ENCODE peak calls at places on chromosomes 3 and 15, in seven cellular contexts. One of them, this sample, is unnamed.
A peak's percentile ranks its signal among the peaks of the same experiment; 100 is the strongest.

GRCh38 chr15:67063689-67064606 is 1.5 kb upstream of the SMAD3 start:
- DNase-seq in H9: peak; percentile 84
- DNase-seq in osteocyte: no peak
- DNase-seq in cardiac muscle cell: no peak
- DNase-seq in progenitor cell of endocrine pancreas: peak; percentile 20
- DNase-seq in activated CD8-positive, alpha-beta T cell treated with anti-CD3 and anti-CD28 coated beads for 36 hours: peak; percentile 26
- DNase-seq in body of pancreas: peak; percentile 65
- DNase-seq in this sample: peak; percentile 49

GRCh38 chr3:158103131-158103955 is 2.9 kb downstream of the SHOX2 start:
- DNase-seq in osteocyte: no peak
- DNase-seq in progenitor cell of endocrine pancreas: peak; percentile 23
- DNase-seq in cardiac muscle cell: no peak
- DNase-seq in H9: peak; percentile 54
- DNase-seq in body of pancreas: peak; percentile 31
- DNase-seq in activated CD8-positive, alpha-beta T cell treated with anti-CD3 and anti-CD28 coated beads for 36 hours: peak; percentile 14
- DNase-seq in this sample: peak; percentile 39

GRCh38 chr3:46713898-46714552 is 3.6 kb downstream of the PRSS50 start:
- DNase-seq in body of pancreas: no peak
- DNase-seq in progenitor cell of endocrine pancreas: no peak
- DNase-seq in activated CD8-positive, alpha-beta T cell treated with anti-CD3 and anti-CD28 coated beads for 36 hours: peak; percentile 45
- DNase-seq in H9: peak; percentile 17
- DNase-seq in osteocyte: peak; percentile 73
- DNase-seq in cardiac muscle cell: no peak
- DNase-seq in this sample: no peak

GRCh38 chr3:83248454-83248853 is 1487.0 kb upstream of the GBE1 start:
- DNase-seq in H9: no peak
- DNase-seq in activated CD8-positive, alpha-beta T cell treated with anti-CD3 and anti-CD28 coated beads for 36 hours: no peak
- DNase-seq in progenitor cell of endocrine pancreas: no peak
- DNase-seq in body of pancreas: no peak
- DNase-seq in cardiac muscle cell: no peak
- DNase-seq in osteocyte: no peak
- DNase-seq in this sample: no peak

GRCh38 chr3:55984631-55985030 is 483.6 kb downstream of the ERC2 start:
- DNase-seq in activated CD8-positive, alpha-beta T cell treated with anti-CD3 and anti-CD28 coated beads for 36 hours: no peak
- DNase-seq in cardiac muscle cell: no peak
- DNase-seq in progenitor cell of endocrine pancreas: no peak
- DNase-seq in body of pancreas: no peak
- DNase-seq in osteocyte: no peak
- DNase-seq in H9: no peak
- DNase-seq in this sample: no peak

GRCh38 chr3:159824341-159824740 is 164.3 kb upstream of the IL12A start:
- DNase-seq in H9: no peak
- DNase-seq in body of pancreas: no peak
- DNase-seq in progenitor cell of endocrine pancreas: no peak
- DNase-seq in activated CD8-positive, alpha-beta T cell treated with anti-CD3 and anti-CD28 coated beads for 36 hours: no peak
- DNase-seq in osteocyte: no peak
- DNase-seq in cardiac muscle cell: peak; percentile 81
- DNase-seq in this sample: no peak

GRCh38 chr3:123048480-123049237 is 18.2 kb upstream of the PDIA5 start:
- DNase-seq in body of pancreas: no peak
- DNase-seq in H9: no peak
- DNase-seq in cardiac muscle cell: no peak
- DNase-seq in activated CD8-positive, alpha-beta T cell treated with anti-CD3 and anti-CD28 coated beads for 36 hours: no peak
- DNase-seq in progenitor cell of endocrine pancreas: no peak
- DNase-seq in osteocyte: no peak
- DNase-seq in this sample: no peak

GRCh38 chr15:92068121-92068520 is 214.6 kb downstream of the SLCO3A1 start:
- DNase-seq in H9: no peak
- DNase-seq in cardiac muscle cell: no peak
- DNase-seq in progenitor cell of endocrine pancreas: no peak
- DNase-seq in activated CD8-positive, alpha-beta T cell treated with anti-CD3 and anti-CD28 coated beads for 36 hours: peak; percentile 8
- DNase-seq in body of pancreas: no peak
- DNase-seq in osteocyte: no peak
- DNase-seq in this sample: no peak

GRCh38 chr3:100257601-100258000 is 3.2 kb upstream of the TBC1D23 start:
- DNase-seq in osteocyte: no peak
- DNase-seq in body of pancreas: no peak
- DNase-seq in H9: no peak
- DNase-seq in activated CD8-positive, alpha-beta T cell treated with anti-CD3 and anti-CD28 coated beads for 36 hours: peak; percentile 18
- DNase-seq in progenitor cell of endocrine pancreas: no peak
- DNase-seq in cardiac muscle cell: peak; percentile 5
- DNase-seq in this sample: no peak

GRCh38 chr15:31265090-31265870 is 61.4 kb upstream of the KLF13 start:
- DNase-seq in activated CD8-positive, alpha-beta T cell treated with anti-CD3 and anti-CD28 coated beads for 36 hours: no peak
- DNase-seq in cardiac muscle cell: no peak
- DNase-seq in osteocyte: peak; percentile 75
- DNase-seq in H9: peak; percentile 20
- DNase-seq in progenitor cell of endocrine pancreas: no peak
- DNase-seq in body of pancreas: no peak
- DNase-seq in this sample: no peak

GRCh38 chr3:68129065-68129464 is 474.7 kb upstream of the SUCLG2 start:
- DNase-seq in cardiac muscle cell: no peak
- DNase-seq in body of pancreas: no peak
- DNase-seq in activated CD8-positive, alpha-beta T cell treated with anti-CD3 and anti-CD28 coated beads for 36 hours: no peak
- DNase-seq in H9: no peak
- DNase-seq in osteocyte: no peak
- DNase-seq in progenitor cell of endocrine pancreas: no peak
- DNase-seq in this sample: no peak

GRCh38 chr3:44076221-44076829 is 165.4 kb upstream of the TOPAZ1 start:
- DNase-seq in osteocyte: peak; percentile 65
- DNase-seq in activated CD8-positive, alpha-beta T cell treated with anti-CD3 and anti-CD28 coated beads for 36 hours: no peak
- DNase-seq in H9: peak; percentile 57
- DNase-seq in progenitor cell of endocrine pancreas: no peak
- DNase-seq in body of pancreas: no peak
- DNase-seq in cardiac muscle cell: no peak
- DNase-seq in this sample: no peak

GRCh38 chr3:184582583-184582982 is 21.0 kb downstream of the EPHB3 start:
- DNase-seq in activated CD8-positive, alpha-beta T cell treated with anti-CD3 and anti-CD28 coated beads for 36 hours: no peak
- DNase-seq in cardiac muscle cell: peak; percentile 62
- DNase-seq in body of pancreas: no peak
- DNase-seq in osteocyte: no peak
- DNase-seq in progenitor cell of endocrine pancreas: no peak
- DNase-seq in H9: peak; percentile 78
- DNase-seq in this sample: no peak

GRCh38 chr3:194104041-194104751 is 31.8 kb upstream of the HES1 start:
- DNase-seq in body of pancreas: no peak
- DNase-seq in osteocyte: no peak
- DNase-seq in progenitor cell of endocrine pancreas: no peak
- DNase-seq in activated CD8-positive, alpha-beta T cell treated with anti-CD3 and anti-CD28 coated beads for 36 hours: no peak
- DNase-seq in H9: no peak
- DNase-seq in cardiac muscle cell: no peak
- DNase-seq in this sample: no peak

GRCh38 chr3:53531749-53532148 is 37.3 kb downstream of the CACNA1D start:
- DNase-seq in body of pancreas: no peak
- DNase-seq in activated CD8-positive, alpha-beta T cell treated with anti-CD3 and anti-CD28 coated beads for 36 hours: no peak
- DNase-seq in cardiac muscle cell: no peak
- DNase-seq in progenitor cell of endocrine pancreas: no peak
- DNase-seq in H9: no peak
- DNase-seq in osteocyte: no peak
- DNase-seq in this sample: no peak

GRCh38 chr15:58985443-58985842 is 2.0 kb upstream of the RNF111 start:
- DNase-seq in progenitor cell of endocrine pancreas: no peak
- DNase-seq in cardiac muscle cell: peak; percentile 86
- DNase-seq in activated CD8-positive, alpha-beta T cell treated with anti-CD3 and anti-CD28 coated beads for 36 hours: no peak
- DNase-seq in osteocyte: no peak
- DNase-seq in H9: peak; percentile 45
- DNase-seq in body of pancreas: no peak
- DNase-seq in this sample: no peak

GRCh38 chr3:192653862-192654261 is 73.5 kb downstream of the FGF12 start:
- DNase-seq in osteocyte: no peak
- DNase-seq in cardiac muscle cell: no peak
- DNase-seq in H9: no peak
- DNase-seq in progenitor cell of endocrine pancreas: no peak
- DNase-seq in body of pancreas: no peak
- DNase-seq in activated CD8-positive, alpha-beta T cell treated with anti-CD3 and anti-CD28 coated beads for 36 hours: no peak
- DNase-seq in this sample: no peak

GRCh38 chr15:66756220-66756769 is 54.3 kb downstream of the SMAD6 start:
- DNase-seq in osteocyte: no peak
- DNase-seq in H9: no peak
- DNase-seq in body of pancreas: no peak
- DNase-seq in cardiac muscle cell: no peak
- DNase-seq in progenitor cell of endocrine pancreas: no peak
- DNase-seq in activated CD8-positive, alpha-beta T cell treated with anti-CD3 and anti-CD28 coated beads for 36 hours: no peak
- DNase-seq in this sample: no peak

GRCh38 chr3:149453140-149453805 is 21.2 kb upstream of the TM4SF4 start:
- DNase-seq in progenitor cell of endocrine pancreas: no peak
- DNase-seq in osteocyte: no peak
- DNase-seq in activated CD8-positive, alpha-beta T cell treated with anti-CD3 and anti-CD28 coated beads for 36 hours: no peak
- DNase-seq in body of pancreas: no peak
- DNase-seq in H9: no peak
- DNase-seq in cardiac muscle cell: no peak
- DNase-seq in this sample: no peak

GRCh38 chr15:52481915-52482314 is 46.8 kb downstream of the MYO5A start:
- DNase-seq in progenitor cell of endocrine pancreas: no peak
- DNase-seq in cardiac muscle cell: peak; percentile 74
- DNase-seq in activated CD8-positive, alpha-beta T cell treated with anti-CD3 and anti-CD28 coated beads for 36 hours: peak; percentile 74
- DNase-seq in H9: no peak
- DNase-seq in body of pancreas: no peak
- DNase-seq in osteocyte: no peak
- DNase-seq in this sample: no peak

GRCh38 chr3:160027541-160028195 is 39.0 kb downstream of the IL12A start:
- DNase-seq in H9: no peak
- DNase-seq in body of pancreas: no peak
- DNase-seq in activated CD8-positive, alpha-beta T cell treated with anti-CD3 and anti-CD28 coated beads for 36 hours: peak; percentile 21
- DNase-seq in osteocyte: no peak
- DNase-seq in progenitor cell of endocrine pancreas: no peak
- DNase-seq in cardiac muscle cell: peak; percentile 59
- DNase-seq in this sample: no peak

GRCh38 chr3:126213376-126214044 is 33.1 kb upstream of the ALDH1L1 start:
- DNase-seq in activated CD8-positive, alpha-beta T cell treated with anti-CD3 and anti-CD28 coated beads for 36 hours: no peak
- DNase-seq in H9: peak; percentile 31
- DNase-seq in progenitor cell of endocrine pancreas: no peak
- DNase-seq in osteocyte: no peak
- DNase-seq in cardiac muscle cell: peak; percentile 42
- DNase-seq in body of pancreas: no peak
- DNase-seq in this sample: no peak
- TF ChIP-seq CTCF in activated CD8-positive, alpha-beta T cell treated with anti-CD3 and anti-CD28 coated beads for 36 hours: no peak
- TF ChIP-seq CTCF in H9: no peak
- TF ChIP-seq CTCF in progenitor cell of endocrine pancreas: no peak
- TF ChIP-seq CTCF in osteocyte: no peak
- TF ChIP-seq CTCF in cardiac muscle cell: no peak
- TF ChIP-seq CTCF in body of pancreas: no peak
- TF ChIP-seq CTCF in this sample: no peak

GRCh38 chr3:14775011-14775410 is 43.8 kb upstream of the FGD5 start:
- DNase-seq in body of pancreas: no peak
- DNase-seq in cardiac muscle cell: no peak
- DNase-seq in osteocyte: peak; percentile 60
- DNase-seq in H9: no peak
- DNase-seq in activated CD8-positive, alpha-beta T cell treated with anti-CD3 and anti-CD28 coated beads for 36 hours: no peak
- DNase-seq in progenitor cell of endocrine pancreas: no peak
- DNase-seq in this sample: no peak

GRCh38 chr3:14773281-14773680 is 45.5 kb upstream of the FGD5 start:
- DNase-seq in cardiac muscle cell: no peak
- DNase-seq in activated CD8-positive, alpha-beta T cell treated with anti-CD3 and anti-CD28 coated beads for 36 hours: no peak
- DNase-seq in osteocyte: no peak
- DNase-seq in H9: no peak
- DNase-seq in body of pancreas: no peak
- DNase-seq in progenitor cell of endocrine pancreas: no peak
- DNase-seq in this sample: no peak

GRCh38 chr3:14774431-14774830 is 44.3 kb upstream of the FGD5 start:
- DNase-seq in osteocyte: peak; percentile 77
- DNase-seq in activated CD8-positive, alpha-beta T cell treated with anti-CD3 and anti-CD28 coated beads for 36 hours: no peak
- DNase-seq in H9: peak; percentile 49
- DNase-seq in progenitor cell of endocrine pancreas: no peak
- DNase-seq in body of pancreas: no peak
- DNase-seq in cardiac muscle cell: no peak
- DNase-seq in this sample: no peak

GRCh38 chr3:14772533-14773138 is 46.1 kb upstream of the FGD5 start:
- DNase-seq in progenitor cell of endocrine pancreas: no peak
- DNase-seq in H9: peak; percentile 25
- DNase-seq in cardiac muscle cell: no peak
- DNase-seq in body of pancreas: no peak
- DNase-seq in activated CD8-positive, alpha-beta T cell treated with anti-CD3 and anti-CD28 coated beads for 36 hours: no peak
- DNase-seq in osteocyte: peak; percentile 81
- DNase-seq in this sample: no peak

DNA sequence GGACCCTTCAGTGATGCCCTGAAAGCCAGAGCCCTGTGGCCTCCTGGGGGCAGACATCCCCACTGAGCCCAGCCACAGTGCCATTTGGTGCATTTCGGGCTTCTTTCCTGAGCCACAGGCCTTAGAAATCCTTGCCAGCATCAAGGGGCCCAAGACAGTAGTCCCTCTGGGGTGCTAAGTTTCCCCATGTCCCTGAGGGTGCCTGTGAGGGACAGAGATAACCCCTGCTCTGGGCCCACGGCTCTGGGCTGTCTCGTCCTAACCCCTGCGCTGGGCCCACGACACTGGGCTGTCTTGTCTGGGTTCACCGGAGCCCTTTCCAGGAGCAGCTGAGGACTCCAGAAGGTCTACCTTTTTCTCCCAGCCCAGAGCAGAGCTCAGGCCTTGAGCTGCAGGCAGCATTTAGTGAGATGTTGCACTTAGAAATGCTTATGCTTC is 45.1 kb upstream of the FGD5 start:
- DNase-seq in body of pancreas: no peak
- DNase-seq in progenitor cell of endocrine pancreas: no peak
- DNase-seq in cardiac muscle cell: no peak
- DNase-seq in activated CD8-positive, alpha-beta T cell treated with anti-CD3 and anti-CD28 coated beads for 36 hours: no peak
- DNase-seq in osteocyte: peak; percentile 69
- DNase-seq in H9: peak; percentile 26
- DNase-seq in this sample: no peak
- TF ChIP-seq CTCF in body of pancreas: no peak
- TF ChIP-seq CTCF in progenitor cell of endocrine pancreas: no peak
- TF ChIP-seq CTCF in cardiac muscle cell: no peak
- TF ChIP-seq CTCF in activated CD8-positive, alpha-beta T cell treated with anti-CD3 and anti-CD28 coated beads for 36 hours: no peak
- TF ChIP-seq CTCF in osteocyte: no peak
- TF ChIP-seq CTCF in H9: no peak
- TF ChIP-seq CTCF in this sample: no peak

DNA sequence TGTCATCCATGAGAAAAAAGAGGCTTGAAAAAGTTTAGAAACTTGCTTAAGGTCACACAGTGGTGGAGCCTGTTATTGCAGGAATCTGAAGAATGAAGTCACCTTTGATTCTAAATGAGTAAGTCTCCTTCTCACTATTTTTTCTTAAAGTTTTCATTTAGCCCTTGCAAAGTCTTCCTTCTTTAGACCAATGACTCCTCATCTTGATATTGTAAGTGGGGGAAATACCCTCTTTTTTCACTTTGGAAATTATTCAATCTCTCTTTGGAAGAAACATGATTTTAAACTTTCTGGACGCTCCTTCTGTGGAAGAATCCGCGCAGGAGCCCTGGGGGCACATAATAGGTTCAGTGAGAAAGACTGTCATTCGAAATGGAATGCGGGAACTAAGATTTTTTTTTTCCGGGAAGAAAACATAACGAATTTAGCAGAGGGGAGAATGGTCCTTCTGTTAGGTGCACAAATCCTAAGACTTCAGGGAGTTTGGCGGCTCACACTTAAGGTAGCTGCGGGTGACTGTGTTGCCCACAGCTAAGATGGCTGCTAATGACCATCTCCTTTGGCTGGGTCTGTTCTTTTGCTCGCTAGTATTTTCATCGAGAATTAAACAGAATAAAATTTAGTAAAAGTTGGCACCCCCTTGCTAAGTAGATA is 614 bp upstream of the SLMAP start:
- DNase-seq in H9: no peak
- DNase-seq in body of pancreas: no peak
- DNase-seq in progenitor cell of endocrine pancreas: peak; percentile 12
- DNase-seq in cardiac muscle cell: peak; percentile 60
- DNase-seq in osteocyte: no peak
- DNase-seq in activated CD8-positive, alpha-beta T cell treated with anti-CD3 and anti-CD28 coated beads for 36 hours: peak; percentile 7
- DNase-seq in this sample: peak; percentile 28
- TF ChIP-seq CTCF in H9: peak; percentile 52
- TF ChIP-seq CTCF in body of pancreas: peak; percentile 3
- TF ChIP-seq CTCF in progenitor cell of endocrine pancreas: peak; percentile 39
- TF ChIP-seq CTCF in cardiac muscle cell: peak; percentile 13
- TF ChIP-seq CTCF in osteocyte: no peak
- TF ChIP-seq CTCF in activated CD8-positive, alpha-beta T cell treated with anti-CD3 and anti-CD28 coated beads for 36 hours: peak; percentile 48
- TF ChIP-seq CTCF in this sample: peak; percentile 23

GRCh38 chr3:127753898-127754410 is 68.4 kb downstream of the MGLL start:
- DNase-seq in osteocyte: no peak
- DNase-seq in H9: no peak
- DNase-seq in activated CD8-positive, alpha-beta T cell treated with anti-CD3 and anti-CD28 coated beads for 36 hours: peak; percentile 32
- DNase-seq in cardiac muscle cell: no peak
- DNase-seq in progenitor cell of endocrine pancreas: no peak
- DNase-seq in body of pancreas: no peak
- DNase-seq in this sample: no peak
- TF ChIP-seq CTCF in osteocyte: no peak
- TF ChIP-seq CTCF in H9: no peak
- TF ChIP-seq CTCF in activated CD8-positive, alpha-beta T cell treated with anti-CD3 and anti-CD28 coated beads for 36 hours: no peak
- TF ChIP-seq CTCF in cardiac muscle cell: no peak
- TF ChIP-seq CTCF in progenitor cell of endocrine pancreas: no peak
- TF ChIP-seq CTCF in body of pancreas: no peak
- TF ChIP-seq CTCF in this sample: no peak